ENCODE peak calls at places on chromosomes 16 and 17, in five cellular contexts. One of them, this sample, is unnamed.

GRCh38 chr17:81200695-81201580 is 21.8 kb downstream of the CEP131 start:
- DNase-seq in astrocyte of the cerebellum: peak
- DNase-seq in adrenal gland: peak
- DNase-seq in GM06990: no peak
- DNase-seq in cardiac fibroblast: peak
- DNase-seq in this sample: peak

GRCh38 chr16:27520982-27521673 is 28.6 kb downstream of the GTF3C1 start:
- DNase-seq in astrocyte of the cerebellum: no peak
- DNase-seq in adrenal gland: peak
- DNase-seq in GM06990: no peak
- DNase-seq in cardiac fibroblast: peak
- DNase-seq in this sample: peak

GRCh38 chr16:12716658-12717057 is 87.0 kb downstream of the CPPED1 start:
- DNase-seq in astrocyte of the cerebellum: no peak
- DNase-seq in adrenal gland: no peak
- DNase-seq in GM06990: no peak
- DNase-seq in cardiac fibroblast: no peak
- DNase-seq in this sample: no peak

GRCh38 chr17:43449470-43450202 is 34.1 kb upstream of the DHX8 start:
- DNase-seq in astrocyte of the cerebellum: no peak
- DNase-seq in adrenal gland: no peak
- DNase-seq in GM06990: no peak
- DNase-seq in cardiac fibroblast: no peak
- DNase-seq in this sample: peak

GRCh38 chr17:70863436-70864248 is 694.3 kb downstream of the KCNJ2 start:
- DNase-seq in astrocyte of the cerebellum: no peak
- DNase-seq in adrenal gland: no peak
- DNase-seq in GM06990: no peak
- DNase-seq in cardiac fibroblast: peak
- DNase-seq in this sample: no peak

GRCh38 chr17:77420804-77421634 is 280.2 kb downstream of the SEC14L1 start:
- DNase-seq in astrocyte of the cerebellum: peak
- DNase-seq in adrenal gland: no peak
- DNase-seq in GM06990: no peak
- DNase-seq in cardiac fibroblast: peak
- DNase-seq in this sample: peak

GRCh38 chr16:53913082-53913870 is 209.3 kb downstream of the FTO start:
- DNase-seq in astrocyte of the cerebellum: peak
- DNase-seq in adrenal gland: peak
- DNase-seq in GM06990: no peak
- DNase-seq in cardiac fibroblast: peak
- DNase-seq in this sample: peak

GRCh38 chr16:86398622-86399021 is 111.7 kb upstream of the FOXF1 start:
- DNase-seq in astrocyte of the cerebellum: no peak
- DNase-seq in adrenal gland: no peak
- DNase-seq in GM06990: no peak
- DNase-seq in cardiac fibroblast: peak
- DNase-seq in this sample: no peak

GRCh38 chr17:31320231-31320630 is 1.2 kb downstream of the EVI2A start:
- DNase-seq in astrocyte of the cerebellum: no peak
- DNase-seq in adrenal gland: no peak
- DNase-seq in GM06990: no peak
- DNase-seq in cardiac fibroblast: no peak
- DNase-seq in this sample: no peak

GRCh38 chr16:31118223-31119155 is 1.0 kb downstream of the KAT8 start:
- DNase-seq in astrocyte of the cerebellum: no peak
- DNase-seq in adrenal gland: no peak
- DNase-seq in GM06990: no peak
- DNase-seq in cardiac fibroblast: peak
- DNase-seq in this sample: peak

GRCh38 chr16:62913924-62914323 is 877.7 kb upstream of the CDH8 start:
- DNase-seq in astrocyte of the cerebellum: no peak
- DNase-seq in adrenal gland: no peak
- DNase-seq in GM06990: no peak
- DNase-seq in cardiac fibroblast: no peak
- DNase-seq in this sample: no peak

GRCh38 chr16:85607331-85607765 is 5.8 kb upstream of the GSE1 start:
- DNase-seq in astrocyte of the cerebellum: no peak
- DNase-seq in adrenal gland: no peak
- DNase-seq in GM06990: peak
- DNase-seq in cardiac fibroblast: no peak
- DNase-seq in this sample: no peak

GRCh38 chr16:24539850-24540484 is 601 bp downstream of the RBBP6 start:
- DNase-seq in astrocyte of the cerebellum: no peak
- DNase-seq in adrenal gland: peak
- DNase-seq in GM06990: no peak
- DNase-seq in cardiac fibroblast: no peak
- DNase-seq in this sample: peak

GRCh38 chr16:12819126-12820117 is 15.7 kb upstream of the CPPED1 start:
- DNase-seq in astrocyte of the cerebellum: peak
- DNase-seq in adrenal gland: peak
- DNase-seq in GM06990: peak
- DNase-seq in cardiac fibroblast: peak
- DNase-seq in this sample: peak

GRCh38 chr17:60941028-60941427 is 263.4 kb downstream of the BCAS3 start:
- DNase-seq in astrocyte of the cerebellum: peak
- DNase-seq in adrenal gland: peak
- DNase-seq in GM06990: no peak
- DNase-seq in cardiac fibroblast: peak
- DNase-seq in this sample: peak

GRCh38 chr16:89822188-89823086 is 5.8 kb upstream of the SPIRE2 start:
- DNase-seq in astrocyte of the cerebellum: no peak
- DNase-seq in adrenal gland: no peak
- DNase-seq in GM06990: no peak
- DNase-seq in cardiac fibroblast: no peak
- DNase-seq in this sample: no peak

GRCh38 chr16:57381791-57382534 is 9.7 kb downstream of the CX3CL1 start:
- DNase-seq in astrocyte of the cerebellum: no peak
- DNase-seq in adrenal gland: no peak
- DNase-seq in GM06990: no peak
- DNase-seq in cardiac fibroblast: no peak
- DNase-seq in this sample: no peak

GRCh38 chr17:2282297-2282873 is 21.2 kb downstream of the SMG6 start:
- DNase-seq in astrocyte of the cerebellum: peak
- DNase-seq in adrenal gland: no peak
- DNase-seq in GM06990: no peak
- DNase-seq in cardiac fibroblast: peak
- DNase-seq in this sample: peak

GRCh38 chr17:77370536-77370935 is 229.8 kb downstream of the SEC14L1 start:
- DNase-seq in astrocyte of the cerebellum: no peak
- DNase-seq in adrenal gland: no peak
- DNase-seq in GM06990: no peak
- DNase-seq in cardiac fibroblast: no peak
- DNase-seq in this sample: no peak

GRCh38 chr16:74601131-74601871 is 5.6 kb downstream of the GLG1 start:
- DNase-seq in astrocyte of the cerebellum: no peak
- DNase-seq in adrenal gland: no peak
- DNase-seq in GM06990: peak
- DNase-seq in cardiac fibroblast: no peak
- DNase-seq in this sample: peak

GRCh38 chr17:71327376-71328059 is 793.3 kb upstream of the SOX9 start:
- DNase-seq in astrocyte of the cerebellum: peak
- DNase-seq in adrenal gland: no peak
- DNase-seq in GM06990: no peak
- DNase-seq in cardiac fibroblast: peak
- DNase-seq in this sample: peak

GRCh38 chr17:7864995-7865650 is 7.3 kb downstream of the CYB5D1 start:
- DNase-seq in astrocyte of the cerebellum: no peak
- DNase-seq in adrenal gland: no peak
- DNase-seq in GM06990: no peak
- DNase-seq in cardiac fibroblast: no peak
- DNase-seq in this sample: peak

GRCh38 chr17:16281351-16281750 is 64.3 kb downstream of the PIGL start:
- DNase-seq in astrocyte of the cerebellum: peak
- DNase-seq in adrenal gland: no peak
- DNase-seq in GM06990: no peak
- DNase-seq in cardiac fibroblast: peak
- DNase-seq in this sample: no peak

GRCh38 chr17:65103896-65104295 is 33.3 kb upstream of the RGS9 start:
- DNase-seq in astrocyte of the cerebellum: peak
- DNase-seq in adrenal gland: no peak
- DNase-seq in GM06990: no peak
- DNase-seq in cardiac fibroblast: peak
- DNase-seq in this sample: peak

GRCh38 chr17:77382966-77383612 is 242.3 kb downstream of the SEC14L1 start:
- DNase-seq in astrocyte of the cerebellum: no peak
- DNase-seq in adrenal gland: no peak
- DNase-seq in GM06990: no peak
- DNase-seq in cardiac fibroblast: peak
- DNase-seq in this sample: peak

GRCh38 chr17:61314368-61315078 is 85.1 kb upstream of the TBX2 start:
- DNase-seq in astrocyte of the cerebellum: peak
- DNase-seq in adrenal gland: no peak
- DNase-seq in GM06990: no peak
- DNase-seq in cardiac fibroblast: peak
- DNase-seq in this sample: peak

GRCh38 chr17:65514541-65514940 is 46.9 kb downstream of the AXIN2 start:
- DNase-seq in astrocyte of the cerebellum: no peak
- DNase-seq in adrenal gland: no peak
- DNase-seq in GM06990: no peak
- DNase-seq in cardiac fibroblast: peak
- DNase-seq in this sample: no peak

GRCh38 chr17:11514565-11514964 is 83.7 kb upstream of the DNAH9 start:
- DNase-seq in astrocyte of the cerebellum: no peak
- DNase-seq in adrenal gland: no peak
- DNase-seq in GM06990: no peak
- DNase-seq in cardiac fibroblast: no peak
- DNase-seq in this sample: no peak

GRCh38 chr17:79022507-79022991 is 1.4 kb upstream of the C1QTNF1 start:
- DNase-seq in astrocyte of the cerebellum: no peak
- DNase-seq in adrenal gland: peak
- DNase-seq in GM06990: no peak
- DNase-seq in cardiac fibroblast: peak
- DNase-seq in this sample: no peak

GRCh38 chr17:58219789-58220183 is 731 bp upstream of the MKS1 start:
- DNase-seq in astrocyte of the cerebellum: no peak
- DNase-seq in adrenal gland: no peak
- DNase-seq in GM06990: no peak
- DNase-seq in cardiac fibroblast: no peak
- DNase-seq in this sample: peak

GRCh38 chr16:74877706-74878105 is 103.1 kb upstream of the FA2H start:
- DNase-seq in astrocyte of the cerebellum: no peak
- DNase-seq in adrenal gland: no peak
- DNase-seq in GM06990: no peak
- DNase-seq in cardiac fibroblast: no peak
- DNase-seq in this sample: peak

GRCh38 chr17:21297026-21297520 is 12.6 kb downstream of the MAP2K3 start:
- DNase-seq in astrocyte of the cerebellum: no peak
- DNase-seq in adrenal gland: no peak
- DNase-seq in GM06990: no peak
- DNase-seq in cardiac fibroblast: no peak
- DNase-seq in this sample: no peak

GRCh38 chr17:78412403-78412802 is 34.0 kb downstream of the PGS1 start:
- DNase-seq in astrocyte of the cerebellum: no peak
- DNase-seq in adrenal gland: no peak
- DNase-seq in GM06990: no peak
- DNase-seq in cardiac fibroblast: peak
- DNase-seq in this sample: no peak

GRCh38 chr17:72474740-72475477 is 354.1 kb downstream of the SOX9 start:
- DNase-seq in astrocyte of the cerebellum: no peak
- DNase-seq in adrenal gland: no peak
- DNase-seq in GM06990: no peak
- DNase-seq in cardiac fibroblast: no peak
- DNase-seq in this sample: no peak

GRCh38 chr17:13576661-13577526 is 24.8 kb downstream of the HS3ST3A1 start:
- DNase-seq in astrocyte of the cerebellum: no peak
- DNase-seq in adrenal gland: no peak
- DNase-seq in GM06990: no peak
- DNase-seq in cardiac fibroblast: no peak
- DNase-seq in this sample: no peak
- TF ChIP-seq CTCF in astrocyte of the cerebellum: no peak
- TF ChIP-seq CTCF in adrenal gland: no peak
- TF ChIP-seq CTCF in GM06990: no peak
- TF ChIP-seq CTCF in cardiac fibroblast: no peak
- TF ChIP-seq CTCF in this sample: no peak

GRCh38 chr17:38430316-38430715 is 2.1 kb downstream of the ARHGAP23 start:
- DNase-seq in astrocyte of the cerebellum: no peak
- DNase-seq in adrenal gland: peak
- DNase-seq in GM06990: no peak
- DNase-seq in cardiac fibroblast: peak
- DNase-seq in this sample: no peak

GRCh38 chr17:38428643-38429371 is 543 bp downstream of the ARHGAP23 start:
- DNase-seq in astrocyte of the cerebellum: no peak
- DNase-seq in adrenal gland: peak
- DNase-seq in GM06990: peak
- DNase-seq in cardiac fibroblast: peak
- DNase-seq in this sample: no peak

GRCh38 chr17:38431343-38432145 is 3.3 kb downstream of the ARHGAP23 start:
- DNase-seq in astrocyte of the cerebellum: no peak
- DNase-seq in adrenal gland: peak
- DNase-seq in GM06990: no peak
- DNase-seq in cardiac fibroblast: no peak
- DNase-seq in this sample: no peak

GRCh38 chr17:38429476-38430100 is 1.3 kb downstream of the ARHGAP23 start:
- DNase-seq in astrocyte of the cerebellum: no peak
- DNase-seq in adrenal gland: peak
- DNase-seq in GM06990: no peak
- DNase-seq in cardiac fibroblast: no peak
- DNase-seq in this sample: no peak

GRCh38 chr17:38430822-38431221 is 2.6 kb downstream of the ARHGAP23 start:
- DNase-seq in astrocyte of the cerebellum: no peak
- DNase-seq in adrenal gland: no peak
- DNase-seq in GM06990: no peak
- DNase-seq in cardiac fibroblast: no peak
- DNase-seq in this sample: no peak
- H3K4me3 ChIP-seq in astrocyte of the cerebellum: no peak
- H3K4me3 ChIP-seq in adrenal gland: no peak
- H3K4me3 ChIP-seq in GM06990: no peak
- H3K4me3 ChIP-seq in cardiac fibroblast: no peak
- H3K4me3 ChIP-seq in this sample: no peak

DNA sequence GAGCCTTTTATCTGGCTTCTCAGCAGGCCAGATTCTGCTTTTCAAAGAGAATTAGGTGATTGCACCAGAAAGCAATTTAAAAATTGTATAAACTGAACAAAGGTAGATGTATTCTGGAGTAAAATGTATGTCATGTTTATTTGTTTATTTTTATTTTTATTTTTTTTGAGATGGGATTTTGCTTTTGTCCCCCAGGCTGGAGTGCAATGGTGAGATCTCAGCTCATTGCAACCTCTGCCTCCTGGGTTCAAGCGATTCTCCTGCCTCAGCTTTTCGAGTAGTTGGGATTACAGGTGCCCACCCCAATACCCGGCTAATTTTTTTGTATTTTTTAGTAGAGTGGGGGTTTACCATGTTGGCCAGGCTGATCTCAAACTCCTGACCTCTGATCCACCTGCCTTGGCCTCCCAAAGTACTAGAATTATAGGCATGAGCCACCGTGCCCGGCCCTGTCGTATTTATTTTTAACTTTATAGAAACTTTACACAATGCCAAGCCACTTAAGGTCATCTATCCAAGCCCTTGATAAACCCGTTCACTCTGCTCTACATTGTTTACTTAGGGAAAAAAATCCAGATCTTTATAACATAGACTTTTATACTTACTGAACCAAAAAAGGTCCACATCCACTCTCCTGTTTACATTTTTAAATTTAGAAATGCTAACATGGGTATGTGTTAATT is 22.7 kb upstream of the GOT2 start:
- DNase-seq in astrocyte of the cerebellum: no peak
- DNase-seq in adrenal gland: no peak
- DNase-seq in GM06990: no peak
- DNase-seq in cardiac fibroblast: no peak
- DNase-seq in this sample: no peak
- TF ChIP-seq CTCF in astrocyte of the cerebellum: no peak
- TF ChIP-seq CTCF in adrenal gland: no peak
- TF ChIP-seq CTCF in GM06990: no peak
- TF ChIP-seq CTCF in cardiac fibroblast: no peak
- TF ChIP-seq CTCF in this sample: no peak

GRCh38 chr16:1028524-1029258 is 43.9 kb upstream of the SSTR5 start:
- DNase-seq in astrocyte of the cerebellum: no peak
- DNase-seq in adrenal gland: no peak
- DNase-seq in GM06990: no peak
- DNase-seq in cardiac fibroblast: no peak
- DNase-seq in this sample: no peak
- H3K4me3 ChIP-seq in astrocyte of the cerebellum: no peak
- H3K4me3 ChIP-seq in adrenal gland: no peak
- H3K4me3 ChIP-seq in GM06990: no peak
- H3K4me3 ChIP-seq in cardiac fibroblast: no peak
- H3K4me3 ChIP-seq in this sample: no peak

This sample was measured in epithelial cell of esophagus.